ENCODE peak calls at places on chromosomes 7 and 10, in five cellular contexts. N, Z, O, E and X are unnamed samples.

GRCh38 chr10:70090951-70091350 is 38.3 kb downstream of the MACROH2A2 start:
- DNase-seq in N (no peak), Z (no peak), O (no peak), E (peak; percentile 27), X (no peak)

GRCh38 chr10:74575191-74575720 is 251.1 kb upstream of the KAT6B start:
- DNase-seq in N (no peak), Z (no peak), O (no peak), E (no peak), X (no peak)

GRCh38 chr10:88557659-88558058 is 25.5 kb downstream of the RNLS start:
- DNase-seq in N (no peak), Z (no peak), O (peak; percentile 36), E (no peak), X (no peak)

GRCh38 chr7:36601596-36601995 is 122.7 kb downstream of the AOAH start:
- DNase-seq in N (no peak), Z (no peak), O (no peak), E (no peak), X (no peak)

GRCh38 chr7:72546586-72546985 is 134.4 kb upstream of the CALN1 start:
- DNase-seq in N (no peak), Z (no peak), O (peak; percentile 4), E (no peak), X (no peak)

GRCh38 chr10:122475581-122475980 is 14.2 kb downstream of the HTRA1 start:
- DNase-seq in N (no peak), Z (no peak), O (peak; percentile 77), E (no peak), X (no peak)

GRCh38 chr10:43304687-43305333 is 37.9 kb upstream of the RASGEF1A start:
- DNase-seq in N (peak; percentile 73), Z (peak; percentile 91), O (peak; percentile 83), E (no peak), X (peak; percentile 83)

GRCh38 chr10:14661818-14662217 is 112.9 kb downstream of the FAM107B start:
- DNase-seq in N (no peak), Z (no peak), O (no peak), E (no peak), X (no peak)

GRCh38 chr7:43034535-43035002 is 77.9 kb upstream of the HECW1 start:
- DNase-seq in N (no peak), Z (no peak), O (no peak), E (no peak), X (no peak)

GRCh38 chr7:154512121-154512621 is 460.0 kb downstream of the DPP6 start:
- DNase-seq in N (no peak), Z (no peak), O (no peak), E (no peak), X (no peak)

GRCh38 chr10:118595598-118596425 is at the start of gene PRLHR:
- DNase-seq in N (no peak), Z (no peak), O (peak; percentile 71), E (peak; percentile 50), X (no peak)

GRCh38 chr7:93799750-93800357 is 90.7 kb downstream of the TFPI2 start:
- DNase-seq in N (no peak), Z (no peak), O (peak; percentile 43), E (no peak), X (no peak)

GRCh38 chr7:93551063-93551895 is 23.2 kb downstream of the CALCR start:
- DNase-seq in N (no peak), Z (no peak), O (peak; percentile 38), E (no peak), X (peak; percentile 3)